ENCODE peak calls at places on chromosomes 7 and 10, in nine cellular contexts. U is HFF-Myc; X is RPMI8226; E is activated B cell treated with CpG ODN at 0.5 μM for 24 hours; K is stimulated activated naive CD8-positive, alpha-beta T cell treated with anti-CD3 and anti-CD28 coated beads, Interleukin-15, Interleukin-2, amounts not matched to agents 100 U/mL and 50 U/mL, for 24 hours; S is Calu3; Y is pancreas; J is sciatic nerve; Z is NCI-H2227 treated with DMSO at 0.1 percent for 48 hours. T is an unnamed sample.

GRCh38 chr10:56586391-56586790 is 225.3 kb upstream of the ZWINT start:
- DNase-seq in U (no peak), X (no peak), E (no peak), K (no peak), S (no peak), Y (no peak), J (no peak), Z (no peak), T (no peak)

GRCh38 chr10:78385599-78385998 is 351.9 kb downstream of the RPS24 start:
- DNase-seq in U (no peak), X (no peak), E (no peak), K (no peak), S (no peak), Y (no peak), J (no peak), Z (no peak), T (no peak)

GRCh38 chr7:87146740-87147386 is 5.4 kb upstream of the DMTF1 start:
- DNase-seq in U (no peak), X (peak), E (no peak), K (no peak), S (no peak), Y (no peak), J (no peak), Z (no peak), T (peak)

GRCh38 chr10:5550621-5551530 is 26.1 kb downstream of the CALML3 start:
- DNase-seq in U (no peak), X (peak), E (no peak), K (no peak), S (peak), Y (no peak), J (peak), Z (no peak), T (no peak)

GRCh38 chr7:38312776-38313175 is 39.3 kb upstream of the TARP start:
- DNase-seq in U (no peak), X (no peak), E (no peak), K (no peak), S (no peak), Y (no peak), J (no peak), Z (no peak), T (no peak)

GRCh38 chr7:43954524-43955228 is 28.4 kb downstream of the UBE2D4 start:
- DNase-seq in U (peak), X (peak), E (no peak), K (peak), S (peak), Y (no peak), J (no peak), Z (peak), T (no peak)

GRCh38 chr10:95815701-95816100 is 59.7 kb downstream of the ENTPD1 start:
- DNase-seq in U (no peak), X (no peak), E (no peak), K (no peak), S (no peak), Y (no peak), J (no peak), Z (no peak), T (no peak)

GRCh38 chr10:95542330-95542729 is 18.8 kb downstream of the SORBS1 start:
- DNase-seq in U (no peak), X (no peak), E (no peak), K (no peak), S (no peak), Y (no peak), J (no peak), Z (no peak), T (no peak)

GRCh38 chr10:57955076-57955475 is 312.6 kb downstream of the IPMK start:
- DNase-seq in U (no peak), X (no peak), E (no peak), K (no peak), S (no peak), Y (no peak), J (no peak), Z (no peak), T (no peak)

GRCh38 chr10:118595598-118596425 is at the start of gene PRLHR:
- DNase-seq in U (no peak), X (no peak), E (no peak), K (peak), S (peak), Y (peak), J (no peak), Z (peak), T (no peak)

GRCh38 chr7:50272808-50273207 is 31.7 kb upstream of the IKZF1 start:
- DNase-seq in U (no peak), X (no peak), E (no peak), K (no peak), S (no peak), Y (no peak), J (no peak), Z (no peak), T (no peak)

GRCh38 chr10:33233191-33233590 is 101.3 kb downstream of the NRP1 start:
- DNase-seq in U (no peak), X (no peak), E (no peak), K (no peak), S (no peak), Y (no peak), J (no peak), Z (no peak), T (no peak)

GRCh38 chr7:135333196-135333595 is 99.6 kb downstream of the STRA8 start:
- DNase-seq in U (no peak), X (no peak), E (no peak), K (no peak), S (no peak), Y (no peak), J (no peak), Z (no peak), T (no peak)

GRCh38 chr7:116443101-116443523 is 56.4 kb upstream of the CAV2 start:
- DNase-seq in U (peak), X (no peak), E (no peak), K (no peak), S (peak), Y (no peak), J (no peak), Z (no peak), T (no peak)

GRCh38 chr7:90455163-90456030 is 14.0 kb upstream of the PTTG1IP2 start:
- DNase-seq in U (peak), X (peak), E (no peak), K (no peak), S (peak), Y (no peak), J (no peak), Z (peak), T (no peak)

GRCh38 chr7:55534262-55534915 is 37.9 kb downstream of the VOPP1 start:
- DNase-seq in U (no peak), X (peak), E (peak), K (peak), S (no peak), Y (no peak), J (no peak), Z (no peak), T (no peak)

GRCh38 chr10:124469956-124470484 is 8.4 kb downstream of the LHPP start:
- DNase-seq in U (no peak), X (no peak), E (no peak), K (no peak), S (no peak), Y (no peak), J (no peak), Z (no peak), T (no peak)

GRCh38 chr7:104175336-104175984 is 32.4 kb downstream of the ORC5 start:
- DNase-seq in U (no peak), X (no peak), E (no peak), K (no peak), S (no peak), Y (no peak), J (no peak), Z (no peak), T (no peak)

GRCh38 chr7:8151161-8151560 is 110.8 kb downstream of the ICA1 start:
- DNase-seq in U (no peak), X (no peak), E (no peak), K (no peak), S (no peak), Y (no peak), J (no peak), Z (no peak), T (no peak)

GRCh38 chr10:133209641-133210040 is 20.4 kb upstream of the UTF1 start:
- DNase-seq in U (no peak), X (no peak), E (no peak), K (no peak), S (no peak), Y (no peak), J (no peak), Z (no peak), T (peak)

GRCh38 chr10:103835121-103836045 is 20.0 kb downstream of the SH3PXD2A start:
- DNase-seq in U (no peak), X (peak), E (no peak), K (no peak), S (no peak), Y (peak), J (peak), Z (no peak), T (no peak)

GRCh38 chr10:71025535-71025934 is 137.2 kb upstream of the PCBD1 start:
- DNase-seq in U (no peak), X (no peak), E (no peak), K (no peak), S (peak), Y (no peak), J (no peak), Z (no peak), T (no peak)

GRCh38 chr10:122703483-122704448 is 4.1 kb upstream of the C10orf120 start:
- DNase-seq in U (peak), X (peak), E (peak), K (peak), S (peak), Y (peak), J (peak), Z (peak), T (peak)

GRCh38 chr10:11861341-11861740 is 38.2 kb downstream of the PROSER2 start:
- DNase-seq in U (no peak), X (no peak), E (no peak), K (no peak), S (no peak), Y (no peak), J (no peak), Z (no peak), T (no peak)

GRCh38 chr7:158828343-158829020 is 827 bp downstream of the ESYT2 start:
- DNase-seq in U (no peak), X (peak), E (peak), K (peak), S (peak), Y (peak), J (peak), Z (no peak), T (peak)

GRCh38 chr7:95794917-95795515 is 22.7 kb downstream of the DYNC1I1 start:
- DNase-seq in U (no peak), X (peak), E (no peak), K (no peak), S (peak), Y (no peak), J (no peak), Z (no peak), T (no peak)

GRCh38 chr7:121563177-121563576 is 167.1 kb upstream of the FAM3C start:
- DNase-seq in U (no peak), X (no peak), E (no peak), K (no peak), S (peak), Y (no peak), J (no peak), Z (no peak), T (no peak)

GRCh38 chr10:121113906-121114305 is 262.7 kb downstream of the WDR11 start:
- DNase-seq in U (no peak), X (no peak), E (no peak), K (no peak), S (no peak), Y (no peak), J (no peak), Z (no peak), T (no peak)